ENCODE peak calls at places on chromosomes 16 and 17, in ten cellular contexts. V, I, E, G, K, Y, P, D, O and N are unnamed samples.

GRCh38 chr16:82091225-82091624 is 56.2 kb downstream of the HSD17B2 start:
- DNase-seq in E (no peak), I (no peak), O (no peak), G (no peak), V (no peak), D (no peak), Y (no peak), K (no peak), P (no peak), N (peak)

GRCh38 chr17:32917842-32918241 is 10.1 kb upstream of the TMEM98 start:
- DNase-seq in O (no peak), G (no peak), V (no peak), I (no peak), Y (no peak), D (no peak), P (peak), E (no peak), K (no peak), N (no peak)

GRCh38 chr17:4313482-4314114 is 49.8 kb upstream of the ANKFY1 start:
- DNase-seq in P (no peak), D (no peak), G (no peak), K (no peak), V (no peak), I (no peak), E (no peak), O (no peak), Y (no peak), N (no peak)

GRCh38 chr17:64183815-64184397 is 54.0 kb upstream of the ERN1 start:
- DNase-seq in E (no peak), D (no peak), V (no peak), K (no peak), P (no peak), Y (no peak), I (no peak), G (no peak), O (no peak), N (no peak)

GRCh38 chr16:1310832-1311200 is 1.4 kb downstream of the UBE2I start:
- DNase-seq in E (no peak), I (no peak), P (no peak), D (no peak), Y (no peak), G (no peak), V (no peak), K (no peak), O (no peak), N (no peak)

GRCh38 chr16:66427451-66427860 is 361 bp downstream of the BEAN1 start:
- DNase-seq in P (peak), D (no peak), G (no peak), K (no peak), E (no peak), I (no peak), O (no peak), Y (no peak), V (no peak), N (no peak)

GRCh38 chr16:54116126-54116525 is 170.5 kb downstream of the IRX3 start:
- DNase-seq in I (no peak), P (no peak), K (no peak), E (no peak), G (no peak), Y (no peak), D (no peak), O (no peak), V (no peak), N (no peak)

GRCh38 chr17:61757168-61757567 is 106.2 kb downstream of the BRIP1 start:
- DNase-seq in O (peak), P (no peak), D (no peak), V (no peak), Y (no peak), G (no peak), E (no peak), I (no peak), K (no peak), N (no peak)

GRCh38 chr16:9053006-9053601 is 38.3 kb upstream of the HAPSTR1 start:
- DNase-seq in O (no peak), G (no peak), Y (no peak), D (peak), E (peak), I (no peak), P (peak), K (peak), V (peak), N (no peak)

GRCh38 chr16:3008749-3009088 is 4.0 kb upstream of the CLDN9 start:
- DNase-seq in I (no peak), E (no peak), V (no peak), G (no peak), K (no peak), Y (no peak), D (no peak), P (no peak), O (no peak), N (no peak)

GRCh38 chr16:3007059-3007956 is 5.4 kb upstream of the CLDN9 start:
- DNase-seq in I (no peak), P (peak), D (no peak), G (no peak), E (no peak), O (no peak), K (no peak), V (no peak), Y (no peak), N (no peak)

GRCh38 chr16:3009568-3010390 is 2.9 kb upstream of the CLDN9 start:
- DNase-seq in G (no peak), D (peak), I (peak), V (peak), E (no peak), P (peak), K (peak), O (no peak), Y (no peak), N (no peak)

GRCh38 chr16:3010510-3010909 is 2.2 kb upstream of the CLDN9 start:
- DNase-seq in D (no peak), V (no peak), E (no peak), K (no peak), G (no peak), O (no peak), Y (no peak), P (no peak), I (no peak), N (no peak)

DNA sequence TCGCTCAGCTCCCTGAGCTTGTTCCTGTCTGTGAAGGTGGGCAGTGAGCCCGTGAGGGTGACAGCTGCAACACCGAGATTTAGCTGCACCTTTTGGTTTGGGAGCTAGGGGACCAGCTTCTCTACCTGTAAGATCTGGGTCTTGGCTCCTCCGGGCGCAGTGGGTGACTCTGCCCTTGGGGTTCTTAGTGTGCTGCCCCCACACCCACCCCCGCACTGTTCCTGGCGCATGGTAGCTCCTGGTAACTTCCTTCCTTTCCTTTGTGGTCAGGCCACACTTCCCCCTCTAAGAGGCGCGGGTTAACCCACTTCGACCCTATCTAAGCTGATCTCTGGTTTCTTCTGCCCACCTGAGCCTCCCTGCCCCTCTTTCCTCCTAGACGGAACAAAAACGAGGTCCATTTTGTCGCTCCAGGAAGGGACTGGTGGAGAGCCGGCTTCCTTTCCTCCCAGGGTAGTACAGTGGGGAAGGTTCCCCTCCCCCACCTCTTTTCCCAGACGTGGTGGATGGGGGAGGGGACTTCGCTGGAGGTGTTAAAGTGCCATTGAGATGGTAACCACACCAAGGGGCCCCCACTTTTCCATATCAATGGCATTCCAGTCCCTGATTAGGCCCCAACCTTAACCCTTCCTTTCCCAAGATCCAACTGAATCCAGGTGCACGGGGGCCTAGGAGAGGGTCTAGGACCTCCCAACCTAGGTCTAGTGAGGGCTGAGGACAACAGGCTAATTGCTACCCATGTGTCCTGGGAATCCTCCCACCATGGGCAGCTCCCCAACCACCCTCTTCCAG is 4.6 kb upstream of the CLDN9 start:
- DNase-seq in E (no peak), V (peak), D (peak), G (no peak), K (no peak), O (no peak), I (no peak), P (peak), Y (no peak), N (no peak)
- TF ChIP-seq POLR2AphosphoS5 in E (no peak), V (no peak), D (peak), G (no peak), K (no peak), O (no peak), I (no peak), P (peak), Y (no peak), N (no peak)

GRCh38 chr17:82963104-82963950 is 116.1 kb upstream of the METRNL start:
- DNase-seq in I (peak), E (no peak), O (no peak), P (peak), D (peak), G (peak), K (no peak), V (peak), Y (peak), N (no peak)
- TF ChIP-seq POLR2AphosphoS5 in I (no peak), E (no peak), O (no peak), P (no peak), D (no peak), G (no peak), K (no peak), V (peak), Y (no peak), N (no peak)

GRCh38 chr17:44121206-44121605 is 2.2 kb downstream of the HDAC5 start:
- DNase-seq in Y (no peak), P (no peak), K (no peak), E (no peak), D (no peak), G (no peak), I (no peak), V (no peak), O (no peak), N (no peak)

GRCh38 chr17:44124118-44124438 is 637 bp upstream of the HDAC5 start:
- DNase-seq in I (no peak), K (no peak), P (no peak), G (no peak), Y (no peak), D (no peak), O (no peak), V (no peak), E (no peak), N (no peak)

GRCh38 chr17:44121997-44122824 is 1.2 kb downstream of the HDAC5 start:
- DNase-seq in K (no peak), V (no peak), I (no peak), P (peak), D (no peak), Y (no peak), E (no peak), O (no peak), G (no peak), N (peak)

GRCh38 chr17:44122825-44123355 is 551 bp downstream of the HDAC5 start:
- DNase-seq in G (no peak), E (no peak), O (no peak), V (no peak), P (peak), D (no peak), Y (peak), I (no peak), K (no peak), N (peak)

DNA sequence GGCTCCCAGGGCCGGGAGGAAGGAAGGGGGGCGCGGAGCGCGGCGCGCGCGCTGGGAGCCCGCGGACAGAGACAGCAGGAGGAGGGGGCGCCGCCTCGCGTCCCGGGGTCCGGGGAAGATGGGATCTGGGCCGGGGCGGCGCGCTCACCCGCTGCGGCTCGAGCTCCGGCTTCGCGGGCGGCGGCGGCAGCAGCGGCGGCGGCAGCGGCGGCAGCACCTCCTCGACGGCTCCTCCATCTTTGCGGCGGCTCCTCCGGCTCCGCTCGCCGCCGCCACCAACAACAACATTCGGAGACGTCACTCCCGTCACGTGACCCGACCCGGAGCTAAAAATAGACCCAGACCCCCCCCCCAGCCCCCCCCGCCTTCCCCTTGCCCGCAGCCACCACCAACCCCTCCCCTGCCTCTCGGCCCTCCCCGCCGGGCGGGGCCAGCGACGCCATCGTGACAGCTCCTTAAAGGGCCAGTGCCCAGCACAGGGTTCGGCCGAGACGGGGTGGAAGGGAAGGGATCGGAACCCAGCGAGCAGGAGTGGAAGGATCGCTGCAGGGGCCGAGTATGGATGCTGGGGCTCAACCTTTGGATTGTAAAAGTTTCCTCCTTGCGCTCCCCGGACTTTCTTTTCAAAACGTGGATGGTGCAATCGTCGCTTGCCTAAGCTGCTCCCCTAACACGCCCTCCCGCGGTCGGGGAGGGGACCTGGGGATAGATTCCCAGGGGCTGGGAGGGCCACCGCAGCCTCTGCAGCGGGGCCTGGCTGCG is at the start of gene HDAC5:
- DNase-seq in P (peak), E (peak), V (peak), I (peak), O (peak), D (peak), K (peak), G (peak), Y (peak), N (no peak)
- TF ChIP-seq POLR2AphosphoS5 in P (peak), E (no peak), V (peak), I (peak), O (no peak), D (peak), K (peak), G (peak), Y (peak), N (peak)

GRCh38 chr17:75350029-75350428 is 55.4 kb downstream of the GRB2 start:
- DNase-seq in O (no peak), D (no peak), I (no peak), E (no peak), P (no peak), Y (no peak), K (no peak), G (no peak), V (no peak), N (no peak)

GRCh38 chr17:75349589-75349988 is 55.9 kb downstream of the GRB2 start:
- DNase-seq in O (no peak), G (no peak), P (no peak), I (no peak), Y (no peak), K (no peak), E (no peak), D (no peak), V (no peak), N (no peak)

GRCh38 chr17:75350706-75351105 is 54.8 kb downstream of the GRB2 start:
- DNase-seq in E (no peak), O (no peak), D (no peak), P (peak), V (no peak), G (no peak), I (no peak), K (no peak), Y (no peak), N (no peak)

GRCh38 chr17:75353176-75353575 is 52.3 kb downstream of the GRB2 start:
- DNase-seq in D (no peak), E (no peak), Y (no peak), P (no peak), I (no peak), V (no peak), G (no peak), K (no peak), O (no peak), N (no peak)

DNA sequence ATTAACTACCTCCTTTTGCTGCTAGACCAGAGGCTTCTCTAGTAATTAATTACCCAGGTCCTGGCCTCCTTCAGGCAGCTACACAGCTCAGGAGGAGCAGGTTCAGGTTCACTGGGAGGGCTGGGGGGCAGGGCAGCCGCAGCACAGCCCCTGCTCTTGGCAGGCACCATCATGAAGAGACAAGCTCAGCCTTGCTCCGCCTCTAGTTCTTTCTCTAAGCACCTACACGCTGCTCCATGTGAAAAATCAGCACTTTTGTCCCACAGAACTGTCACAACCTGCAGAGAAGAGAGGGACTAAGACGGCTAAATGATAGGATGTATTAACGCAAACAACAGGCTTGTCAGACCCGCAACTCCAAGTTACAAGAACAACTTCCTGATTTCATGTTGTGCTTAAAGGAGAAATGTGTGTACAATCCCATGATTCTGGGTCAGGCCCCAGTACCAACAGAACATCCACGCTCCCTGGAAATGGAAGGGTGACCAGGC is 53.4 kb downstream of the GRB2 start:
- DNase-seq in I (no peak), G (no peak), V (peak), P (peak), D (peak), E (no peak), K (no peak), O (no peak), Y (no peak), N (no peak)
- TF ChIP-seq POLR2AphosphoS5 in I (no peak), G (no peak), V (no peak), P (no peak), D (no peak), E (no peak), K (no peak), O (no peak), Y (no peak), N (no peak)

GRCh38 chr17:77474292-77474988 is 333.7 kb downstream of the SEC14L1 start:
- DNase-seq in P (no peak), K (no peak), I (no peak), G (no peak), E (no peak), O (no peak), V (no peak), Y (no peak), D (no peak), N (no peak)

GRCh38 chr17:77475012-77475976 is 334.5 kb downstream of the SEC14L1 start:
- DNase-seq in Y (no peak), G (no peak), V (no peak), K (no peak), O (no peak), P (no peak), E (no peak), D (no peak), I (no peak), N (no peak)

GRCh38 chr17:77476498-77476897 is 335.7 kb downstream of the SEC14L1 start:
- DNase-seq in O (no peak), I (no peak), E (no peak), P (no peak), Y (no peak), K (no peak), V (no peak), G (no peak), D (no peak), N (no peak)

GRCh38 chr17:77476920-77477805 is 336.4 kb downstream of the SEC14L1 start:
- DNase-seq in Y (no peak), V (no peak), D (no peak), O (no peak), G (peak), E (no peak), P (no peak), K (no peak), I (peak), N (no peak)

DNA sequence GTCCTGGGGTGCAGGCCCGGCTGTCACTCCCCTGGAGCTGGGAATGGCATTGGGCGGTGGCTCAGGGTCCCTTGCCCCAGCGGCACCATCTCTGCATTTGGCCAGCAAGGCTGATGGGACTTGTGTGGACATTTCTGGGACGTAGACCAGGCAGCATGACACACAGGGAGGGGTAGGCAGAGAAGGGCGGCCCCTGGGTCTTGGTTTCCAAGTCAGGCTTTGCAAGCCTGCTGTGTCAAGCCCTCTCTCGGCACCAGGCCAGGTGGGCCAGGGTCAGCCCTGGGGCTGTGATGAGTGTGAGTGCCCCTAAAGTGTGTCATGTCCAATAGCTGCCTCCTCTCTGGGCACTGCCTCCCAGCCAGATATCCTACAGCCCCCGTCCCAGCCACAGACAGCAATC is 335.2 kb downstream of the SEC14L1 start:
- DNase-seq in I (no peak), V (no peak), K (no peak), G (peak), D (no peak), Y (no peak), E (no peak), O (no peak), P (no peak), N (no peak)
- TF ChIP-seq POLR2AphosphoS5 in I (no peak), V (no peak), K (no peak), G (no peak), D (no peak), Y (no peak), E (peak), O (no peak), P (no peak), N (no peak)

GRCh38 chr17:19507673-19508326 is 25.9 kb upstream of the SLC47A1 start:
- DNase-seq in Y (peak), E (peak), O (peak), D (peak), P (peak), V (peak), K (peak), I (peak), G (peak), N (peak)
- TF ChIP-seq POLR2AphosphoS5 in Y (no peak), E (peak), O (no peak), D (no peak), P (peak), V (peak), K (no peak), I (peak), G (peak), N (peak)